ENCODE peak calls at places on chromosomes 3 and 15, in four cellular contexts. S is A172, G is cardiac fibroblast, T is mesenteric fat pad. D is an unnamed sample.

GRCh38 chr15:71447328-71448250 is 332.3 kb downstream of the THSD4 start:
- DNase-seq in S (peak; percentile 93), G (peak; percentile 55), T (no peak), D (peak; percentile 40)

GRCh38 chr3:17808994-17809393 is 66.6 kb upstream of the TBC1D5 start:
- DNase-seq in S (peak; percentile 52), G (peak; percentile 33), T (no peak), D (peak; percentile 89)

GRCh38 chr3:107216711-107217110 is 160.5 kb upstream of the CCDC54 start:
- DNase-seq in S (peak; percentile 93), G (peak; percentile 99), T (no peak), D (peak; percentile 96)

GRCh38 chr15:96200357-96200972 is 130.0 kb upstream of the NR2F2 start:
- DNase-seq in S (no peak), G (no peak), T (no peak), D (no peak)

GRCh38 chr3:45817788-45818523 is 21.6 kb upstream of the SLC6A20 start:
- DNase-seq in S (peak; percentile 98), G (peak; percentile 95), T (no peak), D (peak; percentile 86)

GRCh38 chr3:119751423-119751822 is 30.5 kb upstream of the NR1I2 start:
- DNase-seq in S (no peak), G (peak; percentile 9), T (no peak), D (peak; percentile 13)

GRCh38 chr3:157394361-157394760 is 42.3 kb upstream of the PTX3 start:
- DNase-seq in S (no peak), G (no peak), T (no peak), D (no peak)

GRCh38 chr15:88657326-88658069 is 18.7 kb downstream of the ISG20 start:
- DNase-seq in S (peak; percentile 34), G (peak; percentile 69), T (peak; percentile 80), D (no peak)

GRCh38 chr15:69806287-69806915 is 291.3 kb downstream of the TLE3 start:
- DNase-seq in S (no peak), G (no peak), T (no peak), D (no peak)

GRCh38 chr15:43792761-43793493 is 807 bp downstream of the SERF2 start:
- DNase-seq in S (no peak), G (peak; percentile 45), T (no peak), D (no peak)

GRCh38 chr3:130539005-130539404 is 22.0 kb downstream of the COL6A6 start:
- DNase-seq in S (peak; percentile 65), G (peak; percentile 59), T (no peak), D (peak; percentile 44)

GRCh38 chr15:64131547-64131946 is 20.0 kb upstream of the SNX22 start:
- DNase-seq in S (no peak), G (no peak), T (no peak), D (no peak)

GRCh38 chr3:29440321-29441019 is 159.6 kb downstream of the RBMS3 start:
- DNase-seq in S (peak; percentile 65), G (no peak), T (no peak), D (no peak)